ENCODE peak calls at places on chromosomes 3 and 15, in seven cellular contexts. I is OCI-LY7; U is right atrium auricular region; Z is CD4-positive, CD25-positive, alpha-beta regulatory T cell; N is right cardiac atrium; J is GM23248; K is pancreas. H is an unnamed sample.

GRCh38 chr3:197942956-197943556 is 6.9 kb upstream of the RPL35A start:
- DNase-seq in K (no peak), I (peak; percentile 65), Z (peak; percentile 54), N (no peak), U (no peak), J (peak; percentile 68), H (no peak)

GRCh38 chr3:35624698-35625097 is 14.6 kb upstream of the ARPP21 start:
- DNase-seq in U (no peak), Z (no peak), I (no peak), K (no peak), N (no peak), J (no peak), H (no peak)

GRCh38 chr3:71752911-71753715 is 542 bp upstream of the GPR27 start:
- DNase-seq in N (no peak), U (no peak), Z (no peak), I (no peak), K (no peak), J (no peak), H (no peak)

GRCh38 chr3:146590521-146590920 is 14.6 kb downstream of the PLSCR5 start:
- DNase-seq in N (no peak), I (no peak), J (peak; percentile 58), Z (no peak), K (no peak), U (no peak), H (peak; percentile 32)

GRCh38 chr3:128523591-128523990 is 30.6 kb upstream of the GATA2 start:
- DNase-seq in U (no peak), K (no peak), J (no peak), N (no peak), Z (no peak), I (no peak), H (no peak)

GRCh38 chr3:47802734-47803477 is at the start of gene DHX30:
- DNase-seq in N (peak; percentile 92), U (peak; percentile 90), I (peak; percentile 88), K (peak; percentile 95), Z (peak; percentile 85), J (peak; percentile 95), H (peak; percentile 48)

GRCh38 chr3:141064255-141064926 is 13.2 kb downstream of the SPSB4 start:
- DNase-seq in U (no peak), I (no peak), J (no peak), K (peak; percentile 50), N (no peak), Z (no peak), H (no peak)

GRCh38 chr15:50315814-50316630 is 39.0 kb downstream of the GABPB1 start:
- DNase-seq in N (no peak), I (peak; percentile 52), Z (peak; percentile 51), U (no peak), J (peak; percentile 71), K (no peak), H (peak; percentile 10)

GRCh38 chr3:69250014-69250413 is 127.6 kb upstream of the LMOD3 start:
- DNase-seq in Z (peak; percentile 80), U (no peak), K (no peak), I (no peak), N (no peak), J (peak; percentile 23), H (no peak)

GRCh38 chr3:105907790-105908189 is 39.0 kb upstream of the CBLB start:
- DNase-seq in I (no peak), J (peak; percentile 32), Z (no peak), K (no peak), U (no peak), N (no peak), H (no peak)

GRCh38 chr3:129312671-129313414 is 34.2 kb downstream of the HMCES start:
- DNase-seq in I (peak; percentile 28), U (no peak), K (no peak), Z (no peak), J (no peak), N (no peak), H (no peak)

GRCh38 chr3:127585813-127586165 is 4.7 kb downstream of the TPRA1 start:
- DNase-seq in J (peak; percentile 15), I (no peak), N (no peak), K (no peak), U (no peak), Z (no peak), H (no peak)

GRCh38 chr3:33645060-33645841 is 72.8 kb downstream of the CLASP2 start:
- DNase-seq in U (no peak), Z (peak; percentile 46), N (no peak), I (no peak), J (peak; percentile 68), K (no peak), H (peak; percentile 17)

GRCh38 chr3:13077431-13078157 is 4.4 kb upstream of the IQSEC1 start:
- DNase-seq in N (no peak), I (peak; percentile 20), Z (no peak), K (no peak), U (no peak), J (peak; percentile 59), H (no peak)

GRCh38 chr3:176939022-176939817 is 258.1 kb downstream of the TBL1XR1 start:
- DNase-seq in Z (peak; percentile 49), K (no peak), I (peak; percentile 79), U (no peak), N (no peak), J (peak; percentile 90), H (peak; percentile 63)

GRCh38 chr3:184540777-184541681 is 20.6 kb upstream of the EPHB3 start:
- DNase-seq in Z (peak; percentile 60), K (peak; percentile 95), J (peak; percentile 57), U (peak; percentile 60), I (peak; percentile 63), N (peak; percentile 48), H (peak; percentile 28)

GRCh38 chr3:172153335-172153861 is 114.0 kb downstream of the FNDC3B start:
- DNase-seq in J (peak; percentile 99), I (no peak), Z (no peak), U (peak; percentile 96), K (peak; percentile 83), N (peak; percentile 93), H (peak; percentile 89)

GRCh38 chr3:160697628-160698382 is 20.8 kb downstream of the ARL14 start:
- DNase-seq in Z (no peak), J (peak; percentile 68), N (no peak), U (no peak), I (no peak), K (no peak), H (no peak)

GRCh38 chr15:39411102-39411989 is 169.5 kb upstream of the THBS1 start:
- DNase-seq in K (no peak), J (peak; percentile 50), I (no peak), N (no peak), Z (no peak), U (no peak), H (peak; percentile 93)

GRCh38 chr15:101488300-101489164 is 975 bp downstream of the PCSK6 start:
- DNase-seq in J (no peak), U (peak; percentile 57), N (no peak), K (no peak), Z (no peak), I (no peak), H (no peak)

GRCh38 chr3:24311881-24312280 is 182.8 kb downstream of the THRB start:
- DNase-seq in K (no peak), I (no peak), Z (no peak), N (peak; percentile 40), U (peak; percentile 62), J (no peak), H (no peak)

GRCh38 chr3:32780071-32780734 is 37.6 kb upstream of the TRIM71 start:
- DNase-seq in Z (no peak), N (no peak), J (no peak), K (no peak), I (no peak), U (no peak), H (no peak)

GRCh38 chr3:36813320-36813719 is 49.0 kb upstream of the DCLK3 start:
- DNase-seq in I (no peak), Z (no peak), N (no peak), K (no peak), J (no peak), U (no peak), H (peak; percentile 54)

GRCh38 chr3:183244219-183244618 is 8.8 kb upstream of the B3GNT5 start:
- DNase-seq in K (no peak), Z (no peak), J (no peak), N (peak; percentile 41), U (no peak), I (no peak), H (peak; percentile 85)

GRCh38 chr3:106326941-106327765 is 458.3 kb upstream of the CBLB start:
- DNase-seq in J (peak; percentile 33), I (no peak), K (no peak), Z (no peak), U (no peak), N (no peak), H (no peak)

GRCh38 chr3:170047133-170047404 is 9.3 kb downstream of the GPR160 start:
- DNase-seq in I (no peak), J (no peak), Z (no peak), U (no peak), N (no peak), K (no peak), H (no peak)

GRCh38 chr3:71447803-71448202 is 135.7 kb downstream of the FOXP1 start:
- DNase-seq in J (no peak), Z (no peak), K (no peak), N (no peak), I (no peak), U (no peak), H (peak; percentile 74)

GRCh38 chr15:97875513-97876285 is 84.8 kb upstream of the ARRDC4 start:
- DNase-seq in N (peak; percentile 17), I (no peak), J (no peak), U (no peak), Z (no peak), K (peak; percentile 79), H (no peak)

GRCh38 chr3:29195055-29195454 is 85.8 kb upstream of the RBMS3 start:
- DNase-seq in N (no peak), Z (no peak), I (no peak), K (no peak), U (no peak), J (no peak), H (peak; percentile 96)

GRCh38 chr15:44035781-44036699 is 159.0 kb downstream of the FRMD5 start:
- DNase-seq in N (no peak), Z (no peak), J (peak; percentile 42), K (no peak), I (no peak), U (no peak), H (no peak)

GRCh38 chr3:43248194-43248593 is 38.1 kb upstream of the SNRK start:
- DNase-seq in Z (no peak), J (peak; percentile 21), K (no peak), U (no peak), N (no peak), I (no peak), H (no peak)
- H3K4me1 ChIP-seq in Z (peaks cover 9% of the 10 kb centered on the region), J (no peaks in the 10 kb centered on the region), K (no peaks in the 10 kb centered on the region), U (no peaks in the 10 kb centered on the region), N (peaks cover 14% of the 10 kb centered on the region), I (peaks cover 28% of the 10 kb centered on the region), H (no peaks in the 10 kb centered on the region)

GRCh38 chr3:143103633-143104032 is 15.9 kb upstream of the CHST2 start:
- DNase-seq in N (no peak), U (no peak), Z (no peak), K (no peak), I (no peak), J (no peak), H (no peak)
- H3K4me1 ChIP-seq in N (no peaks in the 10 kb centered on the region), U (no peaks in the 10 kb centered on the region), Z (no peaks in the 10 kb centered on the region), K (no peaks in the 10 kb centered on the region), I (no peaks in the 10 kb centered on the region), J (no peaks in the 10 kb centered on the region), H (no peaks in the 10 kb centered on the region)

GRCh38 chr3:188259191-188259590 is 105.2 kb downstream of the LPP start:
- DNase-seq in Z (no peak), U (no peak), N (no peak), J (no peak), K (no peak), I (no peak), H (no peak)
- H3K4me1 ChIP-seq in Z (no peaks in the 10 kb centered on the region), U (no peaks in the 10 kb centered on the region), N (peaks cover 16% of the 10 kb centered on the region), J (peaks cover 36% of the 10 kb centered on the region), K (peaks cover 28% of the 10 kb centered on the region), I (peaks cover 11% of the 10 kb centered on the region), H (peaks cover 12% of the 10 kb centered on the region)

GRCh38 chr3:51968883-51969674 is 1.8 kb upstream of the PCBP4 start:
- DNase-seq in U (no peak), I (no peak), K (no peak), Z (no peak), J (no peak), N (no peak), H (no peak)
- H3K4me1 ChIP-seq in U (no peaks in the 10 kb centered on the region), I (peaks cover 11% of the 10 kb centered on the region), K (peaks cover 20% of the 10 kb centered on the region), Z (peaks cover 32% of the 10 kb centered on the region), J (peaks cover 7% of the 10 kb centered on the region), N (peaks cover 15% of the 10 kb centered on the region), H (peaks cover under 1% of the 10 kb centered on the region)

H was measured in foreskin keratinocyte.